ENCODE peak calls at places on chromosomes 7 and 10, in six cellular contexts. L is tibial artery, F is dorsolateral prefrontal cortex, M is IMR-90, U is cardiac muscle cell, I is uterus. Y is an unnamed sample.

GRCh38 chr7:99579956-99580777 is 17.9 kb upstream of the TMEM225B start:
- DNase-seq in L (no peak), F (no peak), M (peak; percentile 23), U (peak; percentile 35), I (peak; percentile 35), Y (peak; percentile 39)

GRCh38 chr7:44853391-44853790 is 5.5 kb upstream of the H2AZ2 start:
- DNase-seq in L (no peak), F (no peak), M (no peak), U (no peak), I (no peak), Y (no peak)

GRCh38 chr7:31096198-31096881 is 44.2 kb downstream of the ADCYAP1R1 start:
- DNase-seq in L (no peak), F (no peak), M (no peak), U (no peak), I (no peak), Y (no peak)

GRCh38 chr7:31492086-31492485 is 21.8 kb upstream of the ITPRID1 start:
- DNase-seq in L (no peak), F (no peak), M (no peak), U (no peak), I (no peak), Y (no peak)

GRCh38 chr7:135232720-135233119 is 918 bp upstream of the STRA8 start:
- DNase-seq in L (no peak), F (no peak), M (no peak), U (no peak), I (no peak), Y (no peak)

GRCh38 chr10:99654791-99655190 is 4.5 kb upstream of the ENTPD7 start:
- DNase-seq in L (no peak), F (no peak), M (no peak), U (no peak), I (no peak), Y (no peak)

GRCh38 chr7:3245721-3246120 is 55.3 kb upstream of the SDK1 start:
- DNase-seq in L (no peak), F (no peak), M (no peak), U (no peak), I (no peak), Y (no peak)

GRCh38 chr10:120077707-120078492 is 185.4 kb downstream of the SEC23IP start:
- DNase-seq in L (no peak), F (no peak), M (no peak), U (no peak), I (no peak), Y (no peak)

GRCh38 chr10:96638120-96638519 is 51.3 kb upstream of the TM9SF3 start:
- DNase-seq in L (no peak), F (no peak), M (no peak), U (no peak), I (no peak), Y (no peak)

GRCh38 chr10:99652800-99653390 is 6.4 kb upstream of the ENTPD7 start:
- DNase-seq in L (no peak), F (no peak), M (no peak), U (no peak), I (no peak), Y (no peak)

GRCh38 chr10:22712959-22713852 is 1.2 kb downstream of the PIP4K2A start:
- DNase-seq in L (no peak), F (no peak), M (peak; percentile 33), U (peak; percentile 31), I (peak; percentile 24), Y (peak; percentile 22)

GRCh38 chr7:20440472-20441105 is 109.9 kb downstream of the ITGB8 start:
- DNase-seq in L (no peak), F (no peak), M (peak; percentile 62), U (peak; percentile 66), I (no peak), Y (no peak)
- TF ChIP-seq CTCF in L (peak; percentile 10), F (peak; percentile 44), M (peak; percentile 65), U (peak; percentile 59), I (no peak), Y (no peak)

GRCh38 chr7:121376982-121377381 is 19.1 kb downstream of the FAM3C start:
- DNase-seq in L (no peak), F (no peak), M (no peak), U (no peak), I (no peak), Y (no peak)

GRCh38 chr7:121369462-121369861 is 26.6 kb downstream of the FAM3C start:
- DNase-seq in L (no peak), F (no peak), M (peak; percentile 51), U (peak; percentile 71), I (no peak), Y (no peak)

GRCh38 chr7:121372376-121373024 is 23.6 kb downstream of the FAM3C start:
- DNase-seq in L (no peak), F (no peak), M (peak; percentile 6), U (peak; percentile 41), I (no peak), Y (no peak)

GRCh38 chr7:121371367-121371766 is 24.7 kb downstream of the FAM3C start:
- DNase-seq in L (no peak), F (no peak), M (no peak), U (no peak), I (no peak), Y (no peak)

DNA sequence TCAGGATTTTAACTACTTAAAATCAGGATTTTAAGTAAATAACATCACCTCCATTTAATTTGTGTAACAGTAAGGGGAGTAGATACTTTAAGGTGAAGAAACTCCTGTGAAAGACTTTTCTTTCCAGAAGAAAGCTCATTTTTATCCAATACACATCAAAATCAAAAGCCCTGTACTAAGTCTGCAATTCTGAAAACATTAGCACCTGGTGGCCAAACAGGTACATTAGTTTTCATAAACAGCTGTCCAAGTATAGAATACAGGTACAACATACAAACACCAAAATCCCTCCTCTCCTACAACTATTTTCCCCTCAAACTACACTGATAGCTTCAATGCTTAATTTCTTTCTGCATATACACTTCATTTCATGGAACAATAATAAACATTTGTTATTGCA is 22.9 kb downstream of the FAM3C start:
- DNase-seq in L (no peak), F (no peak), M (no peak), U (no peak), I (no peak), Y (no peak)
- TF ChIP-seq CTCF in L (no peak), F (no peak), M (no peak), U (peak; percentile 3), I (no peak), Y (no peak)

DNA sequence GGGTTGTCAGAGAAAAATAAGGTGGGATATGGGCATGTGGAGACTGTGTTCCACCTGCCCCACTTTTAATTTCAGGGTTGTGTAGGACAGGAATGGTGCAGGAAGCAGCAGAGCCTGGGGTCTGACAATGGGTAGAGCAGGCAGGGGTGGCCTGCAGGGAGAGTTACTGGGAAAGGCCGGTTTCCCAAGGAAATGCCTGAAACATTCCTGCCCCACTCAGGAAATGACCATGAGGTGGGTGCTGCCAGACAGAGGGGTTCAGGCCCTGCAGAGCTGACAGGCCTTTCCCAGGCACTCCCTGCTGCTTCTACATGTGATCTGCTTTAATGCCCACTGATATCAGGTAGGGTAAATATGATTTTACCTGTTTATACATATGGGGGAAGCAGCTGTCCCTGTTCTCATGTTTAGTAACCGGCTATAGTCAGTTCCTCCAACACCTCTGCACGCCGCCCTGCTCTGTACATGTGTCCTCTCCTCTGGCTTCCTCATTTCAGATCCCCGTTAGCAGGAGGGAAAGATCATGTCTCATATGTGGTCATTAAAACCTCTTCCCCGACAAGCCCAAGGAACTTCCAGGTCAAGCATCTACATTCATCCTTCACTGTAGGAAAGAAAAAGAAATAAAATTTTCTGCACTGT is 118.6 kb upstream of the PRSS58 start:
- DNase-seq in L (no peak), F (no peak), M (no peak), U (no peak), I (no peak), Y (no peak)
- TF ChIP-seq CTCF in L (no peak), F (no peak), M (no peak), U (no peak), I (no peak), Y (no peak)

GRCh38 chr10:87861566-87861952 is 1.8 kb downstream of the KLLN start:
- DNase-seq in L (peak; percentile 82), F (peak; percentile 53), M (peak; percentile 89), U (peak; percentile 91), I (peak; percentile 87), Y (peak; percentile 70)
- TF ChIP-seq CTCF in L (no peak), F (no peak), M (peak; percentile 45), U (peak; percentile 31), I (peak; percentile 10), Y (no peak)

GRCh38 chr10:25641576-25641975 is 292.5 kb upstream of the MYO3A start:
- DNase-seq in L (no peak), F (no peak), M (no peak), U (no peak), I (no peak), Y (no peak)
- TF ChIP-seq CTCF in L (no peak), F (no peak), M (no peak), U (no peak), I (no peak), Y (no peak)

GRCh38 chr7:25180592-25180923 is 47.7 kb downstream of the NPVF start:
- DNase-seq in L (no peak), F (no peak), M (no peak), U (no peak), I (no peak), Y (no peak)
- TF ChIP-seq CTCF in L (no peak), F (peak; percentile 26), M (no peak), U (no peak), I (no peak), Y (no peak)